ENCODE peak calls at places on chromosomes 13 and 19, in seven cellular contexts. W is stimulated activated naive CD8-positive, alpha-beta T cell treated with anti-CD3 and anti-CD28 coated beads, Interleukin-15, amount 100 ng/mL, for 72 hours; F is HTR-8/SVneo; E is germinal center; M is NCI-H2029 treated with DMSO at 0.1 percent for 48 hours; T is endothelial cell; C is GM13976. V is an unnamed sample.

GRCh38 chr13:78602561-78603239 is 652 bp downstream of the POU4F1 start:
- DNase-seq in C (peak), F (no peak), M (no peak), W (no peak), T (no peak), E (peak), V (no peak)

GRCh38 chr13:62131604-62132003 is 716.0 kb upstream of the PCDH20 start:
- DNase-seq in F (no peak), T (no peak), W (no peak), E (no peak), M (no peak), C (no peak), V (no peak)

GRCh38 chr13:27783111-27783510 is 9.2 kb upstream of the GSX1 start:
- DNase-seq in T (no peak), M (no peak), W (no peak), C (no peak), E (no peak), F (no peak), V (peak)

GRCh38 chr19:41843371-41843770 is 1.1 kb downstream of the LYPD4 start:
- DNase-seq in F (no peak), M (no peak), W (no peak), E (no peak), T (no peak), C (no peak), V (no peak)

GRCh38 chr13:48151766-48152165 is 56.9 kb upstream of the MED4 start:
- DNase-seq in C (no peak), T (no peak), F (no peak), M (no peak), W (no peak), E (no peak), V (no peak)

GRCh38 chr19:35303357-35303915 is 11.5 kb downstream of the MAG start:
- DNase-seq in T (no peak), M (no peak), W (no peak), C (no peak), F (no peak), E (no peak), V (no peak)

GRCh38 chr13:40031031-40031430 is 375.6 kb downstream of the COG6 start:
- DNase-seq in T (no peak), E (no peak), F (peak), C (no peak), M (no peak), W (no peak), V (peak)

GRCh38 chr13:110518571-110518970 is 43.0 kb downstream of the RAB20 start:
- DNase-seq in T (no peak), W (no peak), M (no peak), E (no peak), F (no peak), C (no peak), V (no peak)

GRCh38 chr13:84430015-84430414 is 547.7 kb upstream of the SLITRK1 start:
- DNase-seq in C (no peak), F (peak), M (no peak), W (no peak), T (no peak), E (no peak), V (no peak)

GRCh38 chr19:38718747-38719543 is 25.3 kb downstream of the CAPN12 start:
- DNase-seq in C (no peak), F (no peak), E (no peak), M (peak), W (no peak), T (no peak), V (peak)

V was measured in mesendoderm.